ENCODE peak calls at places on chromosomes 16 and 17, in seven cellular contexts. N is GM12878, C is SK-N-SH, R is H1, J is HCT116, S is K562, P is HepG2. Y is an unnamed sample. For H3K4me1, the result is how much of the 10 kb centered on the place peaks cover.

GRCh38 chr16:88966986-88967799 is 9.8 kb downstream of the CBFA2T3 start:
- DNase-seq in C (no peak), N (no peak), P (no peak), J (no peak), R (no peak), S (no peak), Y (no peak)

GRCh38 chr17:72602517-72603345 is 481.9 kb downstream of the SOX9 start:
- DNase-seq in N (no peak), J (peak), R (peak), P (no peak), S (no peak), C (no peak), Y (no peak)

GRCh38 chr17:1037238-1037879 is 40.4 kb downstream of the TIMM22 start:
- DNase-seq in N (no peak), C (no peak), P (no peak), J (no peak), S (no peak), R (no peak), Y (no peak)

GRCh38 chr17:81470944-81471803 is 41.4 kb downstream of the ACTG1 start:
- DNase-seq in N (no peak), C (peak), P (no peak), J (no peak), S (no peak), R (no peak), Y (no peak)

GRCh38 chr17:44108440-44109311 is 14.8 kb downstream of the HDAC5 start:
- DNase-seq in P (peak), C (peak), J (no peak), R (no peak), N (no peak), S (peak), Y (no peak)

GRCh38 chr16:47143329-47143676 is 442 bp downstream of the NETO2 start:
- DNase-seq in J (peak), C (peak), N (no peak), P (peak), S (peak), R (peak), Y (no peak)

GRCh38 chr17:45222273-45222993 is 748 bp downstream of the FMNL1 start:
- DNase-seq in N (no peak), J (no peak), C (peak), S (peak), R (no peak), P (no peak), Y (no peak)

GRCh38 chr17:40873801-40874200 is 6.8 kb upstream of the KRT12 start:
- DNase-seq in C (no peak), J (no peak), P (no peak), S (no peak), R (no peak), N (no peak), Y (no peak)

GRCh38 chr16:12024429-12024828 is 47.9 kb downstream of the SNX29 start:
- DNase-seq in P (peak), R (no peak), J (no peak), C (no peak), S (no peak), N (no peak), Y (no peak)

GRCh38 chr17:16924701-16925440 is 47.0 kb downstream of the TNFRSF13B start:
- DNase-seq in N (no peak), S (no peak), C (no peak), R (no peak), P (no peak), J (no peak), Y (no peak)

GRCh38 chr16:71479420-71479819 is 9.7 kb downstream of the ZNF19 start:
- DNase-seq in C (peak), S (peak), P (peak), J (no peak), R (no peak), N (no peak), Y (no peak)

GRCh38 chr16:7004266-7004665 is 328.4 kb upstream of the RBFOX1 start:
- DNase-seq in J (no peak), P (no peak), C (no peak), N (no peak), R (no peak), S (no peak), Y (no peak)

GRCh38 chr17:62193297-62193696 is 128.2 kb upstream of the MED13 start:
- DNase-seq in N (no peak), C (no peak), S (no peak), J (no peak), R (no peak), P (no peak), Y (no peak)

GRCh38 chr17:18323007-18323406 is 7.9 kb downstream of the SMCR8 start:
- DNase-seq in P (no peak), C (no peak), R (no peak), J (no peak), N (no peak), S (no peak), Y (no peak)

GRCh38 chr16:29916979-29917378 is 9.0 kb downstream of the KCTD13 start:
- DNase-seq in J (no peak), C (peak), N (no peak), S (no peak), R (no peak), P (peak), Y (no peak)

GRCh38 chr16:1770328-1771071 is 843 bp downstream of the NME3 start:
- DNase-seq in S (no peak), C (peak), R (peak), J (peak), N (no peak), P (no peak), Y (no peak)

GRCh38 chr16:13856398-13856797 is 63.6 kb upstream of the ERCC4 start:
- DNase-seq in P (no peak), S (no peak), R (no peak), N (no peak), J (no peak), C (no peak), Y (no peak)

GRCh38 chr17:66290097-66290722 is 12.2 kb upstream of the PRKCA start:
- DNase-seq in C (peak), N (no peak), P (peak), J (no peak), R (no peak), S (no peak), Y (no peak)

GRCh38 chr17:43211123-43211479 is 574 bp upstream of the TMEM106A start:
- DNase-seq in C (no peak), J (no peak), R (no peak), N (no peak), S (no peak), P (no peak), Y (no peak)

GRCh38 chr17:39848600-39848999 is 15.5 kb downstream of the IKZF3 start:
- DNase-seq in P (no peak), R (no peak), S (no peak), N (no peak), J (no peak), C (no peak), Y (no peak)

GRCh38 chr17:41082565-41083136 is 1.3 kb upstream of the KRTAP4-7 start:
- DNase-seq in N (no peak), S (no peak), P (no peak), C (no peak), J (no peak), R (no peak), Y (no peak)

GRCh38 chr16:53129281-53130192 is 74.7 kb downstream of the CHD9 start:
- DNase-seq in S (peak), P (peak), C (peak), R (no peak), J (no peak), N (no peak), Y (no peak)

GRCh38 chr16:57994778-57995177 is 5.7 kb downstream of the ZNF319 start:
- DNase-seq in P (peak), J (peak), C (peak), R (no peak), N (no peak), S (peak), Y (no peak)

GRCh38 chr17:74008196-74008595 is 195.3 kb upstream of the RPL38 start:
- DNase-seq in R (peak), S (no peak), C (peak), J (peak), N (no peak), P (peak), Y (no peak)

GRCh38 chr17:34246436-34246835 is 8.6 kb upstream of the CCL2 start:
- DNase-seq in C (no peak), R (no peak), N (no peak), J (no peak), P (no peak), S (no peak), Y (no peak)

GRCh38 chr17:83195330-83196087 is 116.1 kb downstream of the METRNL start:
- DNase-seq in N (no peak), S (peak), C (no peak), R (no peak), P (no peak), J (no peak), Y (no peak)

GRCh38 chr17:61225178-61225577 is 174.5 kb upstream of the TBX2 start:
- DNase-seq in J (no peak), S (no peak), C (no peak), N (no peak), R (no peak), P (no peak), Y (no peak)

GRCh38 chr16:64478258-64478906 is 643.5 kb downstream of the CDH11 start:
- DNase-seq in S (no peak), R (no peak), J (no peak), N (no peak), P (peak), C (no peak), Y (no peak)

GRCh38 chr16:76387994-76388393 is 110.8 kb downstream of the CNTNAP4 start:
- DNase-seq in C (no peak), P (no peak), R (no peak), S (no peak), J (no peak), N (no peak), Y (no peak)

GRCh38 chr17:73747221-73748002 is 103.2 kb upstream of the SDK2 start:
- DNase-seq in C (no peak), N (no peak), J (no peak), R (no peak), S (no peak), P (no peak), Y (no peak)

GRCh38 chr17:81851423-81851822 is 8.9 kb downstream of the P4HB start:
- DNase-seq in P (no peak), J (no peak), S (no peak), N (no peak), R (no peak), C (no peak), Y (no peak)

GRCh38 chr17:73827627-73828241 is 183.5 kb upstream of the SDK2 start:
- DNase-seq in P (peak), J (no peak), C (no peak), N (no peak), S (no peak), R (no peak), Y (no peak)

GRCh38 chr16:25014500-25015147 is 545 bp downstream of the ARHGAP17 start:
- DNase-seq in R (peak), J (no peak), N (no peak), C (peak), S (no peak), P (peak), Y (no peak)

GRCh38 chr16:22198547-22199293 is 7.4 kb upstream of the EEF2K start:
- DNase-seq in N (no peak), R (no peak), J (no peak), C (no peak), P (no peak), S (no peak), Y (no peak)
- TF ChIP-seq CTCF in N (peak), R (peak), J (no peak), C (no peak), P (peak), S (peak), Y (peak)

GRCh38 chr16:81861503-81861902 is 82.4 kb downstream of the PLCG2 start:
- DNase-seq in C (no peak), S (no peak), J (no peak), R (no peak), N (no peak), P (no peak), Y (no peak)

GRCh38 chr16:81860867-81861266 is 81.8 kb downstream of the PLCG2 start:
- DNase-seq in S (no peak), C (no peak), P (no peak), J (no peak), R (no peak), N (no peak), Y (no peak)

GRCh38 chr16:81864646-81865382 is 85.7 kb downstream of the PLCG2 start:
- DNase-seq in C (peak), S (no peak), N (no peak), R (no peak), P (no peak), J (no peak), Y (no peak)

GRCh38 chr16:81861915-81862314 is 82.8 kb downstream of the PLCG2 start:
- DNase-seq in C (no peak), J (no peak), N (no peak), R (no peak), S (no peak), P (no peak), Y (no peak)

DNA sequence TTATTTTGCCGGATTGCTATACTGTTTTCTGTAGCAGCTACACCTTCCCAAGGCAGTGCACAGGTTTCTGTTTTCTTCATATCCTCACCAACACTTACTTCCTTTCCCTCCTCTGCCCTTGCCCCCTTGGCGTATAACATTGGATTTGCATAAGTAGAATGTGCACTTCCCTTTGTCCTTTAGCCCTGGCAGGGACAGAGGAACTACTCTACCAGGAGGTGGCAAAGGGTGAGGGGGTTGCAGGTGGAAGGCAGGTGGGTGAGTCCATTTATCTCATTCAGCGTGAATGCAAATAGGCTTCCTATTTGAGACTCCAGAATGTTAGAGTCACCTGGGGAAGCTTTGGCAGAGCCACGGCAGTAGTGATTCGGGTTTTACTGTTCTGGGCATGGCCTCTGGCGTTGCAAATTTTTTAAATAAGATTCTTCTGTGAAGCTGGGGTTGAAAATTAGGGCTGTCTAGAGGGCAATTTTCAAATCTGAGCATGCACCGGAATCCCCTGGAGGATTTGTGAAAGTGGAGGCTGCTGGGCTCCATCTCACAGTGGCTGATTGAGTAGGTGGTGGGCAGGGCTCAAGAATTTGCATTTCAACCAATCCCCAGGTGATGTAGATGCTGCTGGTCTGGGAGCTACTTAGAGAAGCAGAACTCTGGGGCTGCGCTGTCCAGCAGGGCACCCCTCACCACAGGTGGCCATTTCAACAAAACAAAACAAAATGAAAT is 84.7 kb downstream of the PLCG2 start:
- DNase-seq in C (no peak), S (no peak), P (no peak), R (no peak), J (no peak), N (peak), Y (no peak)
- H3K4me1 ChIP-seq in C (under half), S (under half), P (under half), R (under half), J (under half), N (half or more), Y (under half)

DNA sequence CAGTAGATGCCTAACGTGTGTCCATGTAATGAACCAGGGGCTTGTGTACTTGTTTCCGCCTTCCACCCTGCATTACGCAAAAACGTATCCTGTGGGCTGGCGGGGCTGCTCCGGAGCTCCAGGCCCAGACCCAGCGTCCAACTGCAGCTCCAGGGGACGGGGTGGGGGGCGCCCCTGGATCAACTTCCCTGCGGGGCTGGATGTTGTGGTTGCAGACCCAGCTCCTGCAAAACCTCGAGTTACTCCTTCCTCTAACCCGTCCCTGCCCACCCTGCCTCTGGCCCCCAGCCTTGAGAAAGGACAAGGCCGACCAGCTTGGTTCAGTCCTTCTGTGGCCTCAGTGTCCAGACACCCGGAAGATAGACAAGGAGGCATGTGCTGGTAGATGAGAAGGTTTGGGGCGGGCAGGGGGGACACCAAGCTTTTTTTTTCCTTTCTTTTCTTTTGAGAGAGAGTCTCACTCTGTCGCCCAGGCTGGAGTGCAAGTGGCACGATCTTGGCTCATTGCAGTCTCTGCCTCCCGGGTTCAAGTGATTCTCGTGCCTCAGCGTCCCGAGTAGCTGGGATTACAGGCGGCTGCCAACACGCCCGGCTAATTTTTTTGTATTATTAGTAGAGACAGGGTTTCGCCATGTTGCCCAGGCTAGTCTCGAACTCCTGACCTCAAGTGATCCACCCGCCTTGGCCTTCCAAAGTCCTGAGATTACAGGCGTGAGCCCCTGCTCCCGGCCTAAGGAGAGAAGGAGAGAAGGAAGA is 731 bp upstream of the EXOC7 start:
- DNase-seq in N (no peak), R (no peak), S (no peak), C (no peak), J (no peak), P (peak), Y (no peak)
- TF ChIP-seq SIN3A in N (no peak), R (no peak), S (no peak), C (no peak), J (no peak), P (no peak), Y (no peak)

GRCh38 chr16:5058476-5058875 is 7.3 kb downstream of the C16orf89 start:
- DNase-seq in P (peak), R (peak), C (peak), N (no peak), J (no peak), S (no peak), Y (no peak)
- TF ChIP-seq CTCF in P (peak), R (peak), C (peak), N (no peak), J (no peak), S (peak), Y (peak)

GRCh38 chr16:85204242-85205010 is 92.2 kb upstream of the CIBAR2 start:
- DNase-seq in S (no peak), R (no peak), C (no peak), P (no peak), J (no peak), N (no peak), Y (no peak)
- H3K4me1 ChIP-seq in S (half or more), R (under half), C (half or more), P (half or more), J (under half), N (under half), Y (under half)

GRCh38 chr17:79276824-79277223 is 202.2 kb downstream of the ENGASE start:
- DNase-seq in C (no peak), N (no peak), S (no peak), J (no peak), R (no peak), P (no peak), Y (no peak)
- TF ChIP-seq SIN3A in C (no peak), N (no peak), S (no peak), J (no peak), R (no peak), P (no peak), Y (no peak)

GRCh38 chr17:49914664-49915063 is 54.3 kb upstream of the DLX4 start:
- DNase-seq in R (no peak), S (no peak), P (no peak), C (no peak), N (no peak), J (no peak), Y (no peak)

GRCh38 chr17:49915670-49916069 is 53.3 kb upstream of the DLX4 start:
- DNase-seq in N (no peak), S (no peak), P (no peak), R (peak), J (no peak), C (no peak), Y (no peak)

GRCh38 chr17:49913226-49914095 is 55.5 kb upstream of the DLX4 start:
- DNase-seq in R (no peak), N (no peak), S (peak), C (no peak), J (peak), P (no peak), Y (no peak)

GRCh38 chr17:49915260-49915659 is 53.7 kb upstream of the DLX4 start:
- DNase-seq in N (no peak), P (no peak), J (no peak), R (no peak), C (no peak), S (no peak), Y (no peak)

GRCh38 chr17:49914096-49914490 is 54.9 kb upstream of the DLX4 start:
- DNase-seq in J (no peak), S (no peak), N (no peak), P (no peak), C (no peak), R (no peak), Y (no peak)
- TF ChIP-seq CTCF in J (no peak), S (no peak), N (no peak), P (no peak), C (no peak), R (no peak), Y (no peak)

GRCh38 chr16:73049051-73049910 is 1.4 kb upstream of the ZFHX3 start:
- DNase-seq in P (no peak), S (no peak), J (no peak), C (no peak), N (no peak), R (no peak), Y (no peak)
- H3K4me1 ChIP-seq in P (half or more), S (under half), J (under half), C (half or more), N (under half), R (under half), Y (half or more)

GRCh38 chr16:27317738-27318398 is 4.1 kb downstream of the IL4R start:
- DNase-seq in S (no peak), N (no peak), R (no peak), P (no peak), J (no peak), C (no peak), Y (no peak)

GRCh38 chr16:27320261-27321012 is 6.7 kb downstream of the IL4R start:
- DNase-seq in J (no peak), R (no peak), S (no peak), C (no peak), P (no peak), N (no peak), Y (no peak)

GRCh38 chr16:27319257-27319965 is 5.6 kb downstream of the IL4R start:
- DNase-seq in N (no peak), C (no peak), R (no peak), S (no peak), J (no peak), P (no peak), Y (no peak)

GRCh38 chr16:27317320-27317719 is 3.5 kb downstream of the IL4R start:
- DNase-seq in C (no peak), N (no peak), J (no peak), S (no peak), R (no peak), P (no peak), Y (no peak)

GRCh38 chr16:27318399-27319256 is 4.9 kb downstream of the IL4R start:
- DNase-seq in C (no peak), N (no peak), S (no peak), J (no peak), R (no peak), P (no peak), Y (no peak)
- TF ChIP-seq SIN3A in C (no peak), N (no peak), S (no peak), J (no peak), R (no peak), P (no peak), Y (no peak)

Y was measured in Panc1.